ENCODE peak calls at places on chromosome 9, in seven cellular contexts. K, S, H, B, X, W and C are unnamed samples.

GRCh38 chr9:135489188-135489918 is 9.8 kb downstream of the PPP1R26 start:
- DNase-seq in X (no peak), W (no peak), B (no peak), S (no peak), H (no peak), K (no peak), C (no peak)

GRCh38 chr9:76023715-76024195 is 133.3 kb downstream of the PCSK5 start:
- DNase-seq in H (no peak), B (no peak), K (no peak), W (peak), S (no peak), X (no peak), C (no peak)

GRCh38 chr9:7980691-7981289 is 181.2 kb upstream of the DMAC1 start:
- DNase-seq in B (no peak), X (no peak), K (no peak), W (no peak), H (no peak), S (no peak), C (no peak)

GRCh38 chr9:108417726-108418125 is 438.1 kb downstream of the ACTL7B start:
- DNase-seq in S (no peak), B (peak), X (no peak), H (no peak), W (no peak), K (no peak), C (no peak)

GRCh38 chr9:122695696-122696095 is 20.8 kb downstream of the OR1L3 start:
- DNase-seq in S (peak), K (no peak), X (no peak), H (no peak), B (no peak), W (no peak), C (no peak)

GRCh38 chr9:97668485-97668884 is 28.7 kb downstream of the XPA start:
- DNase-seq in S (no peak), X (no peak), H (no peak), B (no peak), W (no peak), K (no peak), C (no peak)

GRCh38 chr9:134381671-134382505 is 55.6 kb downstream of the RXRA start:
- DNase-seq in B (no peak), W (peak), X (no peak), K (no peak), H (peak), S (no peak), C (no peak)

GRCh38 chr9:70110194-70111041 is 66.8 kb downstream of the MAMDC2 start:
- DNase-seq in X (no peak), K (no peak), W (no peak), H (no peak), S (no peak), B (peak), C (no peak)

GRCh38 chr9:34380034-34380510 is 3.4 kb upstream of the MYORG start:
- DNase-seq in S (no peak), K (no peak), H (no peak), B (peak), X (peak), W (no peak), C (no peak)

GRCh38 chr9:134399435-134400056 is 73.3 kb downstream of the RXRA start:
- DNase-seq in K (no peak), W (no peak), H (peak), S (peak), B (peak), X (no peak), C (no peak)

GRCh38 chr9:132596200-132596599 is 13.8 kb downstream of the BARHL1 start:
- DNase-seq in B (no peak), K (no peak), X (no peak), W (no peak), S (no peak), H (no peak), C (no peak)

GRCh38 chr9:18142964-18143363 is 331.0 kb upstream of the ADAMTSL1 start:
- DNase-seq in S (no peak), H (no peak), K (no peak), W (no peak), B (no peak), X (peak), C (no peak)

GRCh38 chr9:126669108-126669507 is 55.4 kb downstream of the LMX1B start:
- DNase-seq in H (no peak), S (no peak), X (peak), B (no peak), K (no peak), W (no peak), C (no peak)

GRCh38 chr9:134010774-134011173 is 14.5 kb upstream of the BRD3OS start:
- DNase-seq in X (no peak), B (no peak), H (no peak), W (no peak), S (no peak), K (no peak), C (no peak)

GRCh38 chr9:118931941-118932340 is 437.3 kb downstream of the BRINP1 start:
- DNase-seq in W (no peak), X (no peak), B (no peak), K (no peak), H (no peak), S (no peak), C (no peak)

GRCh38 chr9:32430720-32431119 is 46.3 kb downstream of the ACO1 start:
- DNase-seq in X (no peak), B (peak), S (peak), K (no peak), H (no peak), W (no peak), C (no peak)

GRCh38 chr9:116075191-116075590 is 78.4 kb upstream of the PAPPA start:
- DNase-seq in K (no peak), H (no peak), B (peak), X (no peak), W (no peak), S (peak), C (no peak)

GRCh38 chr9:81083062-81083461 is 606.3 kb downstream of the TLE1 start:
- DNase-seq in S (peak), X (peak), W (no peak), H (no peak), K (no peak), B (peak), C (no peak)

GRCh38 chr9:23005061-23005690 is 558.6 kb downstream of the DMRTA1 start:
- DNase-seq in H (no peak), K (no peak), X (peak), B (no peak), S (no peak), W (no peak), C (peak)

GRCh38 chr9:114207034-114207815 is 51.9 kb downstream of the COL27A1 start:
- DNase-seq in H (no peak), K (no peak), W (no peak), B (peak), X (peak), S (peak), C (peak)

GRCh38 chr9:128128836-128129590 is 1.5 kb upstream of the PTGES2 start:
- DNase-seq in B (no peak), S (no peak), H (peak), W (no peak), X (no peak), K (no peak), C (no peak)
- H3K4me3 ChIP-seq in B (peak), S (peak), H (peak), W (peak), X (peak), K (peak), C (peak)

DNA sequence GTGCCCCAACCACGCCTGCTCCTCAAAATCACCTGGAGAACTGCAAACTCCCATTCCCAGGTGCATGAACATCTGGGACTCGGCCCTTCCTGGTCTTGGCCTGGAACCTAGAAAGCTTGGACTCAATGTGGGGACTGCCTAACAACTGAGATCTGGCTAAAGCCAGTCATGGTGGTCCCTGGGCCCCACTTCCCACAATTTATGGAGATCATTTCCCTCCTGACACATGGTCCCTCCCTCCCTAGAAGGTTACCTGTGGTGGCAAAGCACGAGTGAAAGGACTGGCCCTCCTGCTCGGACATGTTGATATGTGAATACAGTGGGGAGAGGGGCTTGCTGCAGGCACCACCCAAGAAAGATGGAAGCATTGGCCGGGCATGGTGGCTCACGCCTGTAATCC is 18.8 kb downstream of the BICD2 start:
- DNase-seq in K (no peak), W (no peak), S (no peak), H (no peak), B (no peak), X (no peak), C (no peak)
- H3K27ac ChIP-seq in K (no peak), W (no peak), S (no peak), H (no peak), B (no peak), X (no peak), C (no peak)

GRCh38 chr9:129596541-129597328 is 24.2 kb downstream of the C9orf50 start:
- DNase-seq in X (peak), K (no peak), H (peak), B (peak), S (peak), W (no peak), C (no peak)
- H3K4me3 ChIP-seq in X (peak), K (no peak), H (no peak), B (peak), S (peak), W (no peak), C (peak)

GRCh38 chr9:128375865-128376264 is 4.7 kb downstream of the URM1 start:
- DNase-seq in B (no peak), K (no peak), W (no peak), H (no peak), S (no peak), X (no peak), C (no peak)

GRCh38 chr9:128372188-128372641 is 1.0 kb downstream of the URM1 start:
- DNase-seq in K (no peak), X (no peak), H (no peak), B (no peak), S (no peak), W (no peak), C (no peak)

GRCh38 chr9:128371622-128372117 is 496 bp downstream of the URM1 start:
- DNase-seq in W (no peak), S (no peak), B (no peak), K (no peak), H (no peak), X (no peak), C (no peak)

GRCh38 chr9:128372784-128373183 is 1.6 kb downstream of the URM1 start:
- DNase-seq in B (peak), K (no peak), W (no peak), S (peak), X (no peak), H (no peak), C (no peak)

GRCh38 chr9:128374221-128374675 is 3.1 kb downstream of the URM1 start:
- DNase-seq in K (no peak), B (no peak), H (no peak), W (no peak), X (no peak), S (no peak), C (peak)
- H3K27ac ChIP-seq in K (no peak), B (no peak), H (no peak), W (no peak), X (no peak), S (no peak), C (peak)